ENCODE peak calls at places on chromosomes 11 and 22, in ten cellular contexts. Q is EH, U is osteocyte, S is iPS-NIHi11, V is heart right ventricle, J is endothelial cell, N is NCI-H2107, R is AG08395, O is substantia nigra, W is transverse colon. M is an unnamed sample.

GRCh38 chr22:42188808-42189447 is 58.3 kb upstream of the CYP2D6 start:
- DNase-seq in J (no peak), V (no peak), W (peak; percentile 21), S (peak; percentile 33), Q (peak; percentile 45), U (no peak), R (no peak), N (no peak), O (no peak), M (peak; percentile 46)

GRCh38 chr11:103924166-103925013 is 112.0 kb upstream of the DDI1 start:
- DNase-seq in S (no peak), N (no peak), W (no peak), U (no peak), J (no peak), R (no peak), Q (peak; percentile 19), O (no peak), V (no peak), M (no peak)

GRCh38 chr11:114163231-114163631 is 103.7 kb downstream of the ZBTB16 start:
- DNase-seq in U (no peak), R (peak; percentile 19), O (no peak), Q (no peak), W (no peak), V (no peak), S (no peak), N (no peak), J (no peak), M (no peak)

GRCh38 chr11:111605681-111606080 is 3.4 kb downstream of the SIK2 start:
- DNase-seq in R (no peak), W (no peak), U (no peak), J (no peak), S (no peak), V (no peak), N (no peak), Q (no peak), O (no peak), M (no peak)

GRCh38 chr11:33257897-33258630 is 883 bp downstream of the HIPK3 start:
- DNase-seq in S (peak; percentile 73), Q (peak; percentile 85), N (peak; percentile 58), V (peak; percentile 92), W (peak; percentile 84), U (peak; percentile 90), O (peak; percentile 49), R (peak; percentile 88), J (peak; percentile 79), M (peak; percentile 85)

GRCh38 chr11:77789731-77790476 is 30.6 kb downstream of the RSF1 start:
- DNase-seq in S (peak; percentile 27), N (no peak), U (no peak), O (no peak), W (no peak), R (no peak), J (no peak), V (no peak), Q (no peak), M (no peak)

GRCh38 chr11:134530826-134531225 is 118.8 kb upstream of the B3GAT1 start:
- DNase-seq in N (no peak), R (no peak), S (no peak), W (no peak), V (no peak), O (no peak), Q (no peak), U (peak; percentile 76), J (no peak), M (no peak)

GRCh38 chr11:86681039-86681745 is 8.8 kb upstream of the ME3 start:
- DNase-seq in S (no peak), N (no peak), V (no peak), J (no peak), O (no peak), W (no peak), Q (no peak), U (no peak), R (no peak), M (no peak)

GRCh38 chr22:20408891-20409290 is 14.9 kb downstream of the ZNF74 start:
- DNase-seq in V (no peak), N (no peak), W (no peak), S (no peak), O (no peak), R (no peak), U (peak; percentile 56), J (no peak), Q (no peak), M (no peak)

GRCh38 chr11:17542249-17542648 is 2.0 kb downstream of the USH1C start:
- DNase-seq in J (no peak), W (peak; percentile 86), N (no peak), O (no peak), R (no peak), Q (no peak), V (no peak), S (no peak), U (no peak), M (no peak)

GRCh38 chr22:49276567-49276966 is 551.1 kb downstream of the BRD1 start:
- DNase-seq in R (no peak), W (no peak), S (no peak), V (no peak), O (no peak), J (no peak), U (no peak), Q (no peak), N (no peak), M (no peak)

GRCh38 chr11:70493891-70494290 is 95.6 kb downstream of the CTTN start:
- DNase-seq in S (no peak), V (no peak), R (no peak), J (no peak), N (no peak), O (no peak), W (no peak), U (no peak), Q (no peak), M (no peak)

GRCh38 chr11:75461136-75461535 is 28.1 kb upstream of the KLHL35 start:
- DNase-seq in U (no peak), O (no peak), J (no peak), R (peak; percentile 40), V (no peak), N (no peak), Q (peak; percentile 64), S (no peak), W (no peak), M (peak; percentile 17)

GRCh38 chr11:76918941-76919386 is 58.2 kb downstream of the ACER3 start:
- DNase-seq in U (no peak), Q (peak; percentile 68), J (no peak), W (peak; percentile 15), N (peak; percentile 50), O (no peak), V (no peak), R (peak; percentile 53), S (peak; percentile 26), M (peak; percentile 65)

GRCh38 chr11:128728767-128729587 is 35.1 kb downstream of the FLI1 start:
- DNase-seq in W (no peak), R (no peak), J (no peak), N (no peak), U (no peak), O (no peak), Q (no peak), V (no peak), S (no peak), M (no peak)

GRCh38 chr22:25081409-25081824 is 118.2 kb upstream of the CRYBB3 start:
- DNase-seq in R (peak; percentile 46), V (no peak), O (no peak), W (peak; percentile 41), S (peak; percentile 70), U (no peak), N (no peak), Q (peak; percentile 1), J (peak; percentile 63), M (peak; percentile 10)

GRCh38 chr22:48577691-48578090 is 1250.0 kb downstream of the BRD1 start:
- DNase-seq in V (no peak), Q (no peak), U (no peak), S (no peak), R (no peak), J (no peak), N (no peak), W (no peak), O (no peak), M (no peak)

M was measured in EL.